ENCODE peak calls at places on chromosome 16, in seven cellular contexts. P, J, Z, M, R, V and B are unnamed samples.

GRCh38 chr16:49452568-49452967 is 79.0 kb downstream of the C16orf78 start:
- DNase-seq in R (no peak), M (no peak), V (no peak), Z (no peak), P (no peak), J (no peak), B (no peak)

GRCh38 chr16:9518054-9518453 is 426.6 kb downstream of the HAPSTR1 start:
- DNase-seq in R (no peak), M (no peak), P (no peak), Z (no peak), J (no peak), V (no peak), B (no peak)

GRCh38 chr16:8853150-8853549 is 15.7 kb downstream of the CARHSP1 start:
- DNase-seq in Z (no peak), V (no peak), M (no peak), J (no peak), P (no peak), R (no peak), B (no peak)

GRCh38 chr16:15647615-15648014 is 2.4 kb upstream of the NDE1 start:
- DNase-seq in M (no peak), R (no peak), V (no peak), P (no peak), Z (no peak), J (no peak), B (no peak)

GRCh38 chr16:49754495-49755290 is 101.2 kb downstream of the ZNF423 start:
- DNase-seq in P (peak; percentile 23), R (no peak), M (peak; percentile 39), Z (no peak), V (peak; percentile 61), J (no peak), B (peak; percentile 55)

GRCh38 chr16:21104124-21104860 is 46.4 kb downstream of the DNAH3 start:
- DNase-seq in R (no peak), V (peak; percentile 48), Z (no peak), M (no peak), P (no peak), J (no peak), B (peak; percentile 88)

GRCh38 chr16:12706628-12707027 is 97.1 kb downstream of the CPPED1 start:
- DNase-seq in V (no peak), R (no peak), J (no peak), M (no peak), P (no peak), Z (no peak), B (no peak)

GRCh38 chr16:55568151-55568693 is 1.7 kb downstream of the CAPNS2 start:
- DNase-seq in J (no peak), M (no peak), R (no peak), V (no peak), Z (no peak), P (no peak), B (no peak)

GRCh38 chr16:1181715-1182671 is 29.1 kb downstream of the CACNA1H start:
- DNase-seq in Z (no peak), P (no peak), J (no peak), R (peak; percentile 25), M (peak; percentile 93), V (peak; percentile 65), B (peak; percentile 91)

GRCh38 chr16:24906199-24906808 is 60.5 kb downstream of the SLC5A11 start:
- DNase-seq in V (no peak), P (no peak), R (peak; percentile 41), J (no peak), M (no peak), Z (peak; percentile 4), B (peak; percentile 36)

GRCh38 chr16:24729967-24730815 is 740 bp downstream of the TNRC6A start:
- DNase-seq in Z (no peak), P (peak; percentile 26), R (no peak), M (no peak), V (no peak), J (peak; percentile 28), B (peak; percentile 28)

GRCh38 chr16:87372305-87372704 is 11.3 kb downstream of the FBXO31 start:
- DNase-seq in J (no peak), P (no peak), R (no peak), M (no peak), Z (no peak), V (no peak), B (no peak)

GRCh38 chr16:86575754-86576557 is 2.4 kb upstream of the FOXL1 start:
- DNase-seq in M (no peak), P (no peak), J (no peak), Z (peak; percentile 88), V (peak; percentile 83), R (peak; percentile 94), B (peak; percentile 99)

GRCh38 chr16:74954763-74955162 is 30.2 kb downstream of the WDR59 start:
- DNase-seq in V (no peak), J (no peak), M (no peak), P (no peak), R (no peak), Z (no peak), B (no peak)
- TF ChIP-seq CTCF in V (no peak), J (no peak), M (no peak), P (no peak), R (no peak), Z (no peak), B (no peak)

GRCh38 chr16:67155305-67156145 is 4.2 kb downstream of the TRADD start:
- DNase-seq in Z (no peak), M (peak; percentile 86), J (peak; percentile 62), R (peak; percentile 71), P (no peak), V (no peak), B (peak; percentile 58)
- H3K4me3 ChIP-seq in Z (peak overlapping the region; percentile 9), M (no peak overlapping the region), J (no peak overlapping the region), R (peak overlapping the region; percentile 43), P (no peak overlapping the region), V (no peak overlapping the region), B (no peak overlapping the region)

DNA sequence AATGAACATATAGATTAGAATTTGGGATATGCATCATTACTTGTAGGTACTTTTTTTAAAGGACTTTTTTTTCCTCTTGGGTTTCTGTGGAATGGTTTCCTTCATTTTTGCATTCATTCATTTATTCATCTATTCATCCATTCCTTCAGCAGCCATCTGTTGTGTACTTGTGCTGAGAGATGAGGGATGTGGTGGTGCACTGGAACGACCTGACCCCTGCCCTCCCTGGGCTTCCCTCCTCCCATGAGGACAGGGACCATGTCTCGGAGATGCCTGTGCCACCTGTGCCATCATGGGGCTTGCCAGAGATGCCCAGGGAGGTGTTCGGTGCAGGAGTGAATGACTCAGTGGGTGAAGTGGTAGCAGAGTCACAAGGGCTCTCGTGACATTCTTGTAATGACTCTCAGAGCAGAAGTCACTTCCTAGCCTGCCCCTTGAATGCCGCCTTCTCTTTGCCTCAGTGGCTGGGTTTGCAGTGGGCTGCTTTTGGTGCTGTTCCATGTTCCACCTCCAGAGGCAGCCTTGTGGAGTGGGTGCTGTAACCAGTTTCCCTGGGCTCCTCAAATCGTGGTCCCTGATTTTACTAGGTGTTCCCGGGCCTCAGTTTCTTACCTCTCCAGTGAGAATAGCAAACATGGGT is 43.9 kb downstream of the CLEC16A start:
- DNase-seq in V (no peak), P (no peak), Z (no peak), M (no peak), J (no peak), R (peak; percentile 6), B (no peak)
- TF ChIP-seq CTCF in V (no peak), P (no peak), Z (peak; percentile 34), M (no peak), J (peak; percentile 18), R (peak; percentile 51), B (peak; percentile 49)

GRCh38 chr16:83968891-83969672 is 1.0 kb downstream of the NECAB2 start:
- DNase-seq in M (no peak), P (no peak), Z (no peak), V (no peak), J (no peak), R (no peak), B (no peak)

GRCh38 chr16:83968483-83968865 is 430 bp downstream of the NECAB2 start:
- DNase-seq in M (no peak), P (no peak), R (no peak), V (no peak), J (no peak), Z (no peak), B (no peak)

GRCh38 chr16:83967091-83967490 is 953 bp upstream of the NECAB2 start:
- DNase-seq in V (no peak), Z (no peak), R (no peak), P (no peak), J (no peak), M (no peak), B (no peak)

GRCh38 chr16:83966153-83966696 is 1.8 kb upstream of the NECAB2 start:
- DNase-seq in P (no peak), M (no peak), Z (no peak), J (no peak), R (no peak), V (no peak), B (no peak)

GRCh38 chr16:83967838-83968482 is at the start of gene NECAB2:
- DNase-seq in V (no peak), P (no peak), J (no peak), M (peak; percentile 74), Z (no peak), R (peak; percentile 38), B (no peak)
- H3K4me3 ChIP-seq in V (peak within 1 kb of the TSS; percentile 37), P (no peak within 1 kb of the TSS), J (no peak within 1 kb of the TSS), M (no peak within 1 kb of the TSS), Z (no peak within 1 kb of the TSS), R (no peak within 1 kb of the TSS), B (peak within 1 kb of the TSS; percentile 21)

DNA sequence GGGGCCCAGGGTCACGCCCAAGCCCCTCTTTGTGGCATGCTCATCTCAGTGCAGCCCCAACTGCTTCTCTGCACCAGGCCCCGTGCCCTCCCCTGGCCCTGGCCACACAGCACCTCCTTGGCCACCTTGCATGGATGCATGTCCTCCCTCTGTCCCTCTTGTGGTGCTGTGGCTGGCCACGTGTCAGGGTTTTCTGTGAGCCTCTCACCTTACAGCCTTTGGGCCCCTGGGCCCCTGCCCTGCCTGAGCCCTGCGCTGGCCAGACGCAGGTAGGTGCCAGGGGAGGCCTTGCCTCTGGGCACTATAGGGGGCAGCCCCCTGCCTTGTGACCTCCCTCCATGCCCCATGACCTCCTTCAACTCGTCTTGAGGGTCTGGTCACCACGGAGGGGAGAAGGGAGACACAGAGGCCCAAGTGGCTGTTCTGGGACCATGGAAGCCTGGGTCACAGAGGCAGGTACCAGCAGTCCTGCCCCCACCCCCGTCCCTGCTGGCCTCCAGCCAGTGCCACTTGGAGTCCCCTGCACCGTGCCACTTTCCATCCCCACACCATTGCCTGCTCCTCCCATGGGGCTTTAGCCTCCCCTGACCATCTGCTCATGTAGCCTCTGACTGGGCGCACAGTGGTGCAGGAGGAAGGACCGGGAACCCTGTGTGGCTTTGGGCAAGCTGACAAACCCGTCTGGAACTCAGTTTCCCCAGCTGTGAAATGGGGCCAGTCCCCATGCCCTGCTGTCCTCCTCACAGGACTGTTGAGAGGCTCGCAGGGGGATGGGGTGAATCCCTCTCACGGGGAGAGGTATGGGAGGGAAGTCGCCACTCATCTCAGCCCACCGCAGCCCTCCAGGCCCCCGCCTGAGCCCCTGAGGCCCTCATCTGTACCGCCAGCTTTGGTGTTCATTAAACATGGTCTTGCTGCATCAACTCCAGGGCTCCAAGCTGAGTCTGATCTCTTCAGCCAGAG is 11.5 kb upstream of the ATP6V0C start:
- DNase-seq in J (no peak), M (no peak), Z (no peak), R (no peak), V (no peak), P (no peak), B (no peak)
- TF ChIP-seq CTCF in J (no peak), M (no peak), Z (no peak), R (no peak), V (no peak), P (no peak), B (no peak)

GRCh38 chr16:85514601-85515318 is 98.4 kb upstream of the GSE1 start:
- DNase-seq in R (peak; percentile 84), Z (peak; percentile 72), M (peak; percentile 68), J (no peak), P (peak; percentile 56), V (peak; percentile 83), B (peak; percentile 91)
- H3K4me3 ChIP-seq in R (peak overlapping the region; percentile 52), Z (peak overlapping the region; percentile 21), M (no peak overlapping the region), J (no peak overlapping the region), P (no peak overlapping the region), V (no peak overlapping the region), B (no peak overlapping the region)